ENCODE peak calls at places on chromosomes 3 and 15, in four cellular contexts. S is ACHN, W is NT2/D1, E is ecto neural progenitor cell. A is an unnamed sample.

GRCh38 chr15:65115086-65115485 is at the start of gene UBAP1L:
- DNase-seq in S (peak), W (no peak), E (no peak), A (no peak)

GRCh38 chr3:13281657-13282527 is 138.2 kb downstream of the NUP210 start:
- DNase-seq in S (no peak), W (no peak), E (peak), A (no peak)

GRCh38 chr3:134708025-134708597 is 57.3 kb upstream of the KY start:
- DNase-seq in S (no peak), W (no peak), E (no peak), A (no peak)

GRCh38 chr3:142353571-142353970 is 94.3 kb downstream of the XRN1 start:
- DNase-seq in S (no peak), W (no peak), E (no peak), A (no peak)

GRCh38 chr3:170867143-170867542 is 2.9 kb downstream of the RPL22L1 start:
- DNase-seq in S (no peak), W (no peak), E (no peak), A (no peak)

GRCh38 chr15:32867313-32867626 is 149.5 kb downstream of the GREM1 start:
- DNase-seq in S (peak), W (no peak), E (no peak), A (no peak)

GRCh38 chr3:142027713-142028112 is 121.6 kb downstream of the TFDP2 start:
- DNase-seq in S (peak), W (no peak), E (no peak), A (peak)

GRCh38 chr15:29098652-29099051 is 171.0 kb downstream of the NSMCE3 start:
- DNase-seq in S (no peak), W (no peak), E (no peak), A (no peak)

GRCh38 chr15:52103217-52104207 is 9.1 kb downstream of the BCL2L10 start:
- DNase-seq in S (peak), W (no peak), E (no peak), A (peak)

GRCh38 chr3:23253214-23253613 is 50.1 kb downstream of the UBE2E2 start:
- DNase-seq in S (no peak), W (no peak), E (no peak), A (no peak)

GRCh38 chr15:84883916-84884781 is at the start of gene SLC28A1:
- DNase-seq in S (no peak), W (no peak), E (no peak), A (no peak)